ENCODE peak calls at places on chromosomes 3 and 15, in ten cellular contexts. W, C, X, M, S, D, B, F, L and V are unnamed samples.

GRCh38 chr3:23206371-23206770 is 3.2 kb downstream of the UBE2E2 start:
- DNase-seq in W (no peak), C (no peak), X (no peak), M (no peak), S (no peak), D (no peak), B (no peak), F (no peak), L (no peak), V (no peak)

GRCh38 chr3:193831495-193832455 is 238.8 kb downstream of the OPA1 start:
- DNase-seq in W (no peak), C (no peak), X (no peak), M (no peak), S (no peak), D (no peak), B (no peak), F (no peak), L (peak; percentile 97), V (no peak)

GRCh38 chr3:3801510-3801841 is 2.2 kb downstream of the LRRN1 start:
- DNase-seq in W (no peak), C (no peak), X (no peak), M (no peak), S (no peak), D (no peak), B (no peak), F (no peak), L (no peak), V (no peak)

GRCh38 chr15:43376017-43376705 is 5.3 kb downstream of the TUBGCP4 start:
- DNase-seq in W (no peak), C (no peak), X (peak; percentile 62), M (peak; percentile 68), S (peak; percentile 13), D (peak; percentile 45), B (no peak), F (no peak), L (no peak), V (peak; percentile 32)

GRCh38 chr15:70852501-70853269 is 1.3 kb downstream of the LARP6 start:
- DNase-seq in W (no peak), C (no peak), X (no peak), M (no peak), S (no peak), D (no peak), B (no peak), F (no peak), L (peak; percentile 54), V (peak; percentile 57)

GRCh38 chr15:40438712-40439111 is 2.0 kb upstream of the BAHD1 start:
- DNase-seq in W (no peak), C (peak; percentile 36), X (no peak), M (no peak), S (peak; percentile 59), D (no peak), B (no peak), F (peak; percentile 64), L (no peak), V (peak; percentile 46)

GRCh38 chr15:72554471-72555425 is 80.6 kb downstream of the ARIH1 start:
- DNase-seq in W (no peak), C (no peak), X (no peak), M (no peak), S (no peak), D (peak; percentile 4), B (no peak), F (no peak), L (peak; percentile 85), V (no peak)

GRCh38 chr3:21435871-21436270 is 315.1 kb downstream of the ZNF385D start:
- DNase-seq in W (no peak), C (no peak), X (no peak), M (no peak), S (peak; percentile 12), D (no peak), B (no peak), F (no peak), L (peak; percentile 99), V (no peak)

GRCh38 chr15:85742186-85742751 is 52.5 kb downstream of the KLHL25 start:
- DNase-seq in W (no peak), C (no peak), X (peak; percentile 32), M (no peak), S (peak; percentile 10), D (no peak), B (no peak), F (no peak), L (no peak), V (no peak)

GRCh38 chr15:94258246-94258645 is 26.9 kb downstream of the MCTP2 start:
- DNase-seq in W (no peak), C (no peak), X (no peak), M (no peak), S (no peak), D (no peak), B (no peak), F (no peak), L (no peak), V (no peak)

GRCh38 chr3:30658328-30659052 is 52.1 kb downstream of the TGFBR2 start:
- DNase-seq in W (no peak), C (no peak), X (no peak), M (no peak), S (no peak), D (peak; percentile 32), B (no peak), F (no peak), L (peak; percentile 88), V (peak; percentile 54)

GRCh38 chr15:99118801-99119546 is 14.1 kb downstream of the SYNM start:
- DNase-seq in W (no peak), C (no peak), X (no peak), M (no peak), S (no peak), D (no peak), B (peak; percentile 49), F (no peak), L (no peak), V (no peak)

GRCh38 chr3:9147215-9147895 is 102.1 kb downstream of the SRGAP3 start:
- DNase-seq in W (no peak), C (no peak), X (no peak), M (no peak), S (no peak), D (no peak), B (no peak), F (no peak), L (peak; percentile 8), V (no peak)

GRCh38 chr3:4071481-4072184 is 231.5 kb upstream of the SETMAR start:
- DNase-seq in W (no peak), C (no peak), X (no peak), M (peak; percentile 55), S (no peak), D (no peak), B (no peak), F (no peak), L (no peak), V (peak; percentile 31)

DNA sequence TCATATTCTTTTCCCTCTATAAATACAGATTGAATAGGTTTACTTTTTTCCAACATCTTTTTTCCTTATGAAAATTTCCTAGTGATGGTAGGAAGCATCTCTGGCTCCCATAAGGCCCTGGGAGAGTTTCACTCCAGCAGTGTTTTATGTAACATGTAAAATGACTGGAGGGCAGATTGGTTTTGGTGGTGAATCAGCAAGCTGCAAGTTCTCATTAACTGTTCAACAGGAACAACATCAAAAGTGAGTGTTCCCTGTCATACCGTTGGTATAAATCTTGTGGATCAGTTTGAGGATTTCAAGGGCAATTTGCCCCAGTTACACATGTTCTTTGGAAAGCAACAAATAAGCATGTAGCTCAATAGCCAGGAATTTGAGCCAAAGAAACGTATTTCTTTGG is 345.6 kb downstream of the SV2B start:
- DNase-seq in W (no peak), C (no peak), X (peak; percentile 4), M (no peak), S (no peak), D (no peak), B (no peak), F (no peak), L (no peak), V (no peak)
- H3K27ac ChIP-seq in W (no peak overlapping the region), C (no peak overlapping the region), X (no peak overlapping the region), M (no peak overlapping the region), S (no peak overlapping the region), D (no peak overlapping the region), B (no peak overlapping the region), F (no peak overlapping the region), L (no peak overlapping the region), V (no peak overlapping the region)

GRCh38 chr15:100186366-100186765 is 155.4 kb downstream of the ADAMTS17 start:
- DNase-seq in W (no peak), C (no peak), X (no peak), M (no peak), S (no peak), D (no peak), B (no peak), F (no peak), L (no peak), V (no peak)

GRCh38 chr15:100187677-100188076 is 154.1 kb downstream of the ADAMTS17 start:
- DNase-seq in W (no peak), C (no peak), X (no peak), M (no peak), S (no peak), D (no peak), B (no peak), F (no peak), L (no peak), V (no peak)

GRCh38 chr15:100189849-100190248 is 151.9 kb downstream of the ADAMTS17 start:
- DNase-seq in W (no peak), C (no peak), X (no peak), M (no peak), S (no peak), D (no peak), B (no peak), F (no peak), L (peak; percentile 27), V (no peak)

GRCh38 chr15:100189319-100189718 is 152.5 kb downstream of the ADAMTS17 start:
- DNase-seq in W (no peak), C (no peak), X (no peak), M (no peak), S (no peak), D (no peak), B (no peak), F (no peak), L (no peak), V (no peak)

DNA sequence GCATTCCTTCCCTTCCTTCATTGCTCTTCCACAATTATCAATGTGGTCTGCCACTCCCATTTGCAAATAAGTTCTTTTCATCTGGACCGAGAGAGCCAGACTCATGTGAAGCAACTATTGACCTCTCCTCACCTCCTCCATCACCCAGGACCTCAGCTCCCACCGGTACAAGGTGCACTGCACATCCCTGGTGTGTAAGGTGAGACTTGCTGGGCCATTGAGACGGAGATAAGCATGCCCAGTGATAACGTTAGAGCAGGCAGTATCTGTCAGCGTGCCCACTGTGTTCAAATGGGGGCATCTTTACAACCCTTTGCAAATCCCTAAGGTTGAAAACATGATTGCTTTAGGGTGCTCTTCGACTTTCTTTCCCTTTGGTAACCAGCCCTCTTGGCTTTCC is 154.8 kb downstream of the ADAMTS17 start:
- DNase-seq in W (no peak), C (no peak), X (no peak), M (no peak), S (no peak), D (no peak), B (no peak), F (no peak), L (no peak), V (no peak)
- H3K9me3 ChIP-seq in W (no peaks in the 10 kb centered on the region), C (no peaks in the 10 kb centered on the region), X (no peaks in the 10 kb centered on the region), M (no peaks in the 10 kb centered on the region), S (no peaks in the 10 kb centered on the region), D (no peaks in the 10 kb centered on the region), B (no peaks in the 10 kb centered on the region), F (no peaks in the 10 kb centered on the region), L (no peaks in the 10 kb centered on the region), V (no peaks in the 10 kb centered on the region)

GRCh38 chr3:29514170-29514569 is 233.3 kb downstream of the RBMS3 start:
- DNase-seq in W (no peak), C (no peak), X (no peak), M (no peak), S (no peak), D (no peak), B (no peak), F (no peak), L (no peak), V (no peak)
- H3K4me3 ChIP-seq in W (no peak overlapping the region), C (no peak overlapping the region), X (no peak overlapping the region), M (no peak overlapping the region), S (no peak overlapping the region), D (no peak overlapping the region), B (peak overlapping the region; percentile 22), F (no peak overlapping the region), L (no peak overlapping the region), V (no peak overlapping the region)

GRCh38 chr15:89662893-89663673 is 7.8 kb upstream of the KIF7 start:
- DNase-seq in W (peak; percentile 71), C (peak; percentile 79), X (no peak), M (no peak), S (no peak), D (no peak), B (peak; percentile 74), F (peak; percentile 66), L (peak; percentile 88), V (peak; percentile 94)
- H3K27ac ChIP-seq in W (peak overlapping the region; percentile 60), C (no peak overlapping the region), X (peak overlapping the region; percentile 70), M (no peak overlapping the region), S (no peak overlapping the region), D (no peak overlapping the region), B (peak overlapping the region; percentile 78), F (no peak overlapping the region), L (peak overlapping the region; percentile 61), V (peak overlapping the region; percentile 60)